ENCODE peak calls at places on chromosomes 13 and 19, in seven cellular contexts. One of them, this sample, is unnamed.

GRCh38 chr13:99199541-99200432 is 867 bp upstream of the UBAC2 start:
- DNase-seq in germinal center: no peak
- DNase-seq in mammary epithelial cell: peak
- DNase-seq in GM23248: peak
- DNase-seq in activated B cell treated with CpG ODN at 0.5 μM for 24 hours: no peak
- DNase-seq in GOT3: no peak
- DNase-seq in upper lobe of right lung: no peak
- DNase-seq in this sample: peak

GRCh38 chr19:50551713-50552187 is 16.5 kb downstream of the LRRC4B start:
- DNase-seq in upper lobe of right lung: no peak
- DNase-seq in GOT3: no peak
- DNase-seq in mammary epithelial cell: no peak
- DNase-seq in germinal center: no peak
- DNase-seq in GM23248: peak
- DNase-seq in activated B cell treated with CpG ODN at 0.5 μM for 24 hours: no peak
- DNase-seq in this sample: no peak

GRCh38 chr19:24054044-24054935 is 32.7 kb upstream of the ZNF254 start:
- DNase-seq in activated B cell treated with CpG ODN at 0.5 μM for 24 hours: no peak
- DNase-seq in mammary epithelial cell: peak
- DNase-seq in GOT3: no peak
- DNase-seq in GM23248: peak
- DNase-seq in upper lobe of right lung: no peak
- DNase-seq in germinal center: no peak
- DNase-seq in this sample: peak

GRCh38 chr19:35592226-35592625 is 6.3 kb downstream of the PMIS2 start:
- DNase-seq in mammary epithelial cell: peak
- DNase-seq in GOT3: no peak
- DNase-seq in germinal center: peak
- DNase-seq in activated B cell treated with CpG ODN at 0.5 μM for 24 hours: no peak
- DNase-seq in GM23248: peak
- DNase-seq in upper lobe of right lung: no peak
- DNase-seq in this sample: peak

GRCh38 chr13:93116809-93117208 is 109.8 kb upstream of the GPC6 start:
- DNase-seq in germinal center: no peak
- DNase-seq in GM23248: no peak
- DNase-seq in upper lobe of right lung: no peak
- DNase-seq in GOT3: no peak
- DNase-seq in mammary epithelial cell: no peak
- DNase-seq in activated B cell treated with CpG ODN at 0.5 μM for 24 hours: no peak
- DNase-seq in this sample: no peak

GRCh38 chr13:114128624-114129522 is 3.5 kb downstream of the RASA3 start:
- DNase-seq in GOT3: peak
- DNase-seq in germinal center: peak
- DNase-seq in activated B cell treated with CpG ODN at 0.5 μM for 24 hours: peak
- DNase-seq in upper lobe of right lung: peak
- DNase-seq in GM23248: peak
- DNase-seq in mammary epithelial cell: no peak
- DNase-seq in this sample: peak

GRCh38 chr19:51904331-51905165 is at the start of gene ZNF649:
- DNase-seq in germinal center: peak
- DNase-seq in GOT3: peak
- DNase-seq in mammary epithelial cell: peak
- DNase-seq in GM23248: peak
- DNase-seq in activated B cell treated with CpG ODN at 0.5 μM for 24 hours: peak
- DNase-seq in upper lobe of right lung: peak
- DNase-seq in this sample: peak

GRCh38 chr19:4455742-4456565 is 1.6 kb downstream of the UBXN6 start:
- DNase-seq in upper lobe of right lung: peak
- DNase-seq in germinal center: no peak
- DNase-seq in GM23248: peak
- DNase-seq in mammary epithelial cell: peak
- DNase-seq in activated B cell treated with CpG ODN at 0.5 μM for 24 hours: no peak
- DNase-seq in GOT3: peak
- DNase-seq in this sample: peak

GRCh38 chr13:111031531-111031961 is 83.6 kb upstream of the ARHGEF7 start:
- DNase-seq in mammary epithelial cell: peak
- DNase-seq in germinal center: no peak
- DNase-seq in GM23248: peak
- DNase-seq in GOT3: no peak
- DNase-seq in activated B cell treated with CpG ODN at 0.5 μM for 24 hours: no peak
- DNase-seq in upper lobe of right lung: no peak
- DNase-seq in this sample: peak

GRCh38 chr13:25916119-25916518 is 135.7 kb downstream of the SHISA2 start:
- DNase-seq in activated B cell treated with CpG ODN at 0.5 μM for 24 hours: no peak
- DNase-seq in GM23248: no peak
- DNase-seq in GOT3: no peak
- DNase-seq in upper lobe of right lung: no peak
- DNase-seq in mammary epithelial cell: no peak
- DNase-seq in germinal center: no peak
- DNase-seq in this sample: no peak

GRCh38 chr13:75762967-75763366 is 126.8 kb downstream of the LMO7 start:
- DNase-seq in germinal center: no peak
- DNase-seq in activated B cell treated with CpG ODN at 0.5 μM for 24 hours: no peak
- DNase-seq in upper lobe of right lung: no peak
- DNase-seq in GOT3: no peak
- DNase-seq in mammary epithelial cell: no peak
- DNase-seq in GM23248: no peak
- DNase-seq in this sample: no peak

This sample was measured in hepatic stellate cell.